ENCODE peak calls at places on chromosomes 16 and 17, in eight cellular contexts. One of them, this sample, is unnamed.

GRCh38 chr17:17493249-17493985 is 2.8 kb downstream of the RASD1 start:
- DNase-seq in SK-N-SH: no peak
- DNase-seq in PC-3: peak
- DNase-seq in hepatocyte: no peak
- DNase-seq in neural progenitor cell: peak
- DNase-seq in HCT116: no peak
- DNase-seq in GM23248: peak
- DNase-seq in GM23338: peak
- DNase-seq in this sample: no peak

GRCh38 chr17:36682804-36683203 is 81.4 kb downstream of the MRM1 start:
- DNase-seq in GM23248: no peak
- DNase-seq in HCT116: no peak
- DNase-seq in SK-N-SH: no peak
- DNase-seq in neural progenitor cell: no peak
- DNase-seq in GM23338: no peak
- DNase-seq in PC-3: no peak
- DNase-seq in hepatocyte: no peak
- DNase-seq in this sample: no peak

GRCh38 chr16:9134739-9135138 is 43.3 kb downstream of the HAPSTR1 start:
- DNase-seq in hepatocyte: peak
- DNase-seq in neural progenitor cell: peak
- DNase-seq in PC-3: peak
- DNase-seq in HCT116: peak
- DNase-seq in SK-N-SH: peak
- DNase-seq in GM23338: peak
- DNase-seq in GM23248: peak
- DNase-seq in this sample: peak

GRCh38 chr16:49362230-49362629 is 11.4 kb upstream of the C16orf78 start:
- DNase-seq in neural progenitor cell: peak
- DNase-seq in HCT116: no peak
- DNase-seq in hepatocyte: no peak
- DNase-seq in PC-3: no peak
- DNase-seq in GM23248: no peak
- DNase-seq in GM23338: peak
- DNase-seq in SK-N-SH: no peak
- DNase-seq in this sample: no peak

GRCh38 chr16:86590501-86591144 is 12.3 kb downstream of the FOXL1 start:
- DNase-seq in GM23248: peak
- DNase-seq in GM23338: no peak
- DNase-seq in PC-3: peak
- DNase-seq in neural progenitor cell: no peak
- DNase-seq in HCT116: no peak
- DNase-seq in hepatocyte: peak
- DNase-seq in SK-N-SH: no peak
- DNase-seq in this sample: no peak

GRCh38 chr16:10521681-10522274 is 58.6 kb downstream of the EMP2 start:
- DNase-seq in SK-N-SH: peak
- DNase-seq in HCT116: peak
- DNase-seq in neural progenitor cell: peak
- DNase-seq in GM23338: peak
- DNase-seq in GM23248: peak
- DNase-seq in hepatocyte: peak
- DNase-seq in PC-3: peak
- DNase-seq in this sample: peak

GRCh38 chr16:83952587-83952939 is 477 bp upstream of the OSGIN1 start:
- DNase-seq in GM23248: no peak
- DNase-seq in neural progenitor cell: no peak
- DNase-seq in hepatocyte: no peak
- DNase-seq in HCT116: peak
- DNase-seq in PC-3: peak
- DNase-seq in GM23338: no peak
- DNase-seq in SK-N-SH: no peak
- DNase-seq in this sample: no peak

GRCh38 chr17:68457168-68457538 is at the start of gene WIPI1:
- DNase-seq in neural progenitor cell: no peak
- DNase-seq in GM23338: no peak
- DNase-seq in SK-N-SH: no peak
- DNase-seq in PC-3: no peak
- DNase-seq in HCT116: no peak
- DNase-seq in hepatocyte: no peak
- DNase-seq in GM23248: no peak
- DNase-seq in this sample: peak

GRCh38 chr16:65200857-65201256 is 79.0 kb upstream of the CDH11 start:
- DNase-seq in GM23248: peak
- DNase-seq in hepatocyte: no peak
- DNase-seq in neural progenitor cell: no peak
- DNase-seq in GM23338: no peak
- DNase-seq in PC-3: no peak
- DNase-seq in SK-N-SH: no peak
- DNase-seq in HCT116: no peak
- DNase-seq in this sample: no peak

GRCh38 chr17:82235775-82236141 is 6.9 kb downstream of the SLC16A3 start:
- DNase-seq in GM23338: no peak
- DNase-seq in PC-3: no peak
- DNase-seq in SK-N-SH: no peak
- DNase-seq in HCT116: no peak
- DNase-seq in GM23248: no peak
- DNase-seq in neural progenitor cell: no peak
- DNase-seq in hepatocyte: peak
- DNase-seq in this sample: no peak

GRCh38 chr16:21233521-21234150 is at the start of gene ANKS4B:
- DNase-seq in SK-N-SH: no peak
- DNase-seq in GM23248: no peak
- DNase-seq in hepatocyte: peak
- DNase-seq in neural progenitor cell: no peak
- DNase-seq in GM23338: no peak
- DNase-seq in PC-3: no peak
- DNase-seq in HCT116: no peak
- DNase-seq in this sample: no peak
- H2AFZ ChIP-seq in SK-N-SH: no peak
- H2AFZ ChIP-seq in GM23248: no peak
- H2AFZ ChIP-seq in hepatocyte: no peak
- H2AFZ ChIP-seq in neural progenitor cell: no peak
- H2AFZ ChIP-seq in GM23338: no peak
- H2AFZ ChIP-seq in PC-3: no peak
- H2AFZ ChIP-seq in HCT116: no peak
- H2AFZ ChIP-seq in this sample: no peak

DNA sequence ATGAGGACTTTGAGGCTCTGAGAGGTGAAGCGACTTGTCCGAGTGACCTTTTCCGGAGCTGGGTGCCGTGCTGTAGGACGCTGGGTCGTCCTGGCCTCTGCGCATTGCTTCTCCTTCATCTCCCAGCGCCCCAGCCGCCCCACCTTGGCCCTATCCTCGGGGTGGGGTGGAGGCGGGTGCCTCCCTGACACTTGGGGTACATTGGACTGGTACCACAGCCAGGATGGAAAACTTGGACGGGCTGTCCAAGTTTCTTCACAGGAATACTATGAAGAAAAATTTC is 147.9 kb downstream of the SPECC1 start:
- DNase-seq in SK-N-SH: no peak
- DNase-seq in HCT116: no peak
- DNase-seq in hepatocyte: no peak
- DNase-seq in GM23248: no peak
- DNase-seq in PC-3: no peak
- DNase-seq in GM23338: no peak
- DNase-seq in neural progenitor cell: peak
- DNase-seq in this sample: no peak
- H3K4me3 ChIP-seq in SK-N-SH: peak
- H3K4me3 ChIP-seq in HCT116: peak
- H3K4me3 ChIP-seq in hepatocyte: peak
- H3K4me3 ChIP-seq in GM23248: peak
- H3K4me3 ChIP-seq in PC-3: peak
- H3K4me3 ChIP-seq in GM23338: peak
- H3K4me3 ChIP-seq in neural progenitor cell: peak
- H3K4me3 ChIP-seq in this sample: no peak

DNA sequence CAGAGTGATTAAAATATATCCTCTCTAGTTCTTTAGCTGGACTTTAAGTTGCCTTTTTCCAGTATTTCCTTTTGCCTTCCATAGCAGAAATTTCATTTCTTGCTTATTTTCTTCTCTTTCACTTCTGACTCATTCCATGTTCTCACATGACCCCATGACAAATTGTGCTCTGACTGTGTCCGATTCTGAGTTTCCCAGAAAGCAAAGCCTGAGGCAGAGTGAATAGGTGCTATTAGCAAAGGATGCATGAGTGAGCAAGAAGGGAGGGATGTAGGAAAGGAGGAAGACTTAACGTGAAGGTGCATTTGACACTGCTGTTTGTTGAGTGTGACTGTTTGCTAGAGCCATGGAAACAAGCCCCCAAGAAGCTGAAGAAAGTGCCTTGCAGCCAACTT is 82.6 kb upstream of the CNTNAP4 start:
- DNase-seq in hepatocyte: peak
- DNase-seq in SK-N-SH: no peak
- DNase-seq in HCT116: no peak
- DNase-seq in PC-3: no peak
- DNase-seq in neural progenitor cell: no peak
- DNase-seq in GM23248: peak
- DNase-seq in GM23338: no peak
- DNase-seq in this sample: no peak
- TF ChIP-seq EZH2phosphoT487 in hepatocyte: no peak
- TF ChIP-seq EZH2phosphoT487 in SK-N-SH: no peak
- TF ChIP-seq EZH2phosphoT487 in HCT116: no peak
- TF ChIP-seq EZH2phosphoT487 in PC-3: no peak
- TF ChIP-seq EZH2phosphoT487 in neural progenitor cell: no peak
- TF ChIP-seq EZH2phosphoT487 in GM23248: no peak
- TF ChIP-seq EZH2phosphoT487 in GM23338: no peak
- TF ChIP-seq EZH2phosphoT487 in this sample: no peak

GRCh38 chr17:27892542-27892865 is 661 bp downstream of the LYRM9 start:
- DNase-seq in neural progenitor cell: no peak
- DNase-seq in PC-3: no peak
- DNase-seq in SK-N-SH: no peak
- DNase-seq in GM23338: no peak
- DNase-seq in GM23248: no peak
- DNase-seq in HCT116: no peak
- DNase-seq in hepatocyte: no peak
- DNase-seq in this sample: no peak
- H2AFZ ChIP-seq in neural progenitor cell: no peak
- H2AFZ ChIP-seq in PC-3: peak
- H2AFZ ChIP-seq in SK-N-SH: peak
- H2AFZ ChIP-seq in GM23338: peak
- H2AFZ ChIP-seq in GM23248: peak
- H2AFZ ChIP-seq in HCT116: no peak
- H2AFZ ChIP-seq in hepatocyte: peak
- H2AFZ ChIP-seq in this sample: peak

GRCh38 chr17:50196036-50196435 is 5.4 kb downstream of the COL1A1 start:
- DNase-seq in SK-N-SH: no peak
- DNase-seq in neural progenitor cell: no peak
- DNase-seq in PC-3: no peak
- DNase-seq in hepatocyte: no peak
- DNase-seq in HCT116: no peak
- DNase-seq in GM23338: no peak
- DNase-seq in GM23248: peak
- DNase-seq in this sample: no peak
- H3K4me3 ChIP-seq in SK-N-SH: no peak
- H3K4me3 ChIP-seq in neural progenitor cell: no peak
- H3K4me3 ChIP-seq in PC-3: no peak
- H3K4me3 ChIP-seq in hepatocyte: no peak
- H3K4me3 ChIP-seq in HCT116: no peak
- H3K4me3 ChIP-seq in GM23338: no peak
- H3K4me3 ChIP-seq in GM23248: peak
- H3K4me3 ChIP-seq in this sample: no peak

DNA sequence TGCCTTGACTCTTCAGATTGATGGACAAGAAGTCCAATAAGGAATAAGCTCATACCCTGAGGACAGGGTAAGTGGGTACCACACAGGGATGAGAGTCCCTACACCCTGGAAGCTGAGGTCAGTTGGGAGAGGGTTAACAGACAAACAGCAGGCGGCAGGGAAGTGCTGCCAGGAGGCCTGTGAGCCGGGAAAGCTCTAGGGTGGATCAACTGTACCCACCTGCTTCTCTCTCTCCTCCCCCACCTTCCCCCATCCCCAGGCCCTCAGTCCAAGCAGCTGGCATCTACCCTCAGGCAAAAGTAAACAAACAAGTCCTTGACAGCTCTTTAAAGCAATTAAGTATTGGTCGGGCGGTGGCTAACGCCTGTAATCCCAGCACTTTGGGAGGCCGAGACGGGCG is 20.7 kb upstream of the MYLK3 start:
- DNase-seq in hepatocyte: peak
- DNase-seq in GM23338: no peak
- DNase-seq in HCT116: no peak
- DNase-seq in SK-N-SH: no peak
- DNase-seq in neural progenitor cell: no peak
- DNase-seq in GM23248: no peak
- DNase-seq in PC-3: no peak
- DNase-seq in this sample: no peak
- TF ChIP-seq EZH2phosphoT487 in hepatocyte: no peak
- TF ChIP-seq EZH2phosphoT487 in GM23338: no peak
- TF ChIP-seq EZH2phosphoT487 in HCT116: no peak
- TF ChIP-seq EZH2phosphoT487 in SK-N-SH: no peak
- TF ChIP-seq EZH2phosphoT487 in neural progenitor cell: no peak
- TF ChIP-seq EZH2phosphoT487 in GM23248: no peak
- TF ChIP-seq EZH2phosphoT487 in PC-3: no peak
- TF ChIP-seq EZH2phosphoT487 in this sample: no peak

DNA sequence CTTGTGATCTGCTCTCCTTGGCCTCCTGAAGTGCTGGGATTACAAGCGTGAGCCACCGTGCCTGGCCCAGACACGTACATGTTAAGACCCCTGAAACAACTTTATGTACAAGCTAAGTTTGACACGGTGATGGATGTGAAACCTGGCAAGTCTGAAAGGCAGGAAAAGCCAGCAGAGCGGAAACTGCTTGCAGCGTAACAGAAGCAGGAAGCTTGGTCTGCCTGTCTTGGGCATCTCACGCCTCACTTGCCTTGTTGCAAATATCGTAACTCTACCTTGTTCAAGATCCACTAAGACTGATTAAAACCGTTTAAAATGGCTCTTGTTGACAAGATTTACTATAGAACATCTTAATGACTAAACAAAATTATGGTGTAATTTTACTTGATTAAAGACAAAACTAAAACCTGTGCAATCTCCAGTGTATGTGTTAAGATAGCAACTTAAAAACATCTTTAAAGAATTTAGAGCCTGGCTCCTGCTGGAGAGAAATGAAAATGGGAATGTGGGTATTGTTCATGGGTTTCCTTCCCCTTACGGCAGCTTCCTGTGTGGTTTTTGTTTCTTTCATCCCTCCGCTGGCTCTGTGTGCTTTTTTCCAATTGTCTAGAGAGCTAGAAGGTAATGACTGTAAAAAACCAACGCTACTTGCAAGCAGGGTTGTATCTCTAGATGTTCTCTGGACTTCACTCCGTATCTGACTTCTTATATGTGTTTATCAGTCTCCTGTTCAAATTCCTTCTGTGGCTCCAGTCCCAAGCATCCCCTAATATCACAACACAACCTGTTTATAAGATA is 477.6 kb downstream of the XYLT1 start:
- DNase-seq in HCT116: no peak
- DNase-seq in PC-3: no peak
- DNase-seq in GM23248: no peak
- DNase-seq in hepatocyte: no peak
- DNase-seq in GM23338: no peak
- DNase-seq in neural progenitor cell: peak
- DNase-seq in SK-N-SH: no peak
- DNase-seq in this sample: peak
- H2AFZ ChIP-seq in HCT116: no peak
- H2AFZ ChIP-seq in PC-3: no peak
- H2AFZ ChIP-seq in GM23248: no peak
- H2AFZ ChIP-seq in hepatocyte: no peak
- H2AFZ ChIP-seq in GM23338: peak
- H2AFZ ChIP-seq in neural progenitor cell: peak
- H2AFZ ChIP-seq in SK-N-SH: no peak
- H2AFZ ChIP-seq in this sample: peak

GRCh38 chr17:43027091-43028032 is 2.3 kb downstream of the RND2 start:
- DNase-seq in hepatocyte: no peak
- DNase-seq in SK-N-SH: no peak
- DNase-seq in HCT116: no peak
- DNase-seq in neural progenitor cell: no peak
- DNase-seq in GM23248: no peak
- DNase-seq in PC-3: no peak
- DNase-seq in GM23338: peak
- DNase-seq in this sample: no peak
- H3K4me3 ChIP-seq in hepatocyte: no peak
- H3K4me3 ChIP-seq in SK-N-SH: no peak
- H3K4me3 ChIP-seq in HCT116: no peak
- H3K4me3 ChIP-seq in neural progenitor cell: no peak
- H3K4me3 ChIP-seq in GM23248: no peak
- H3K4me3 ChIP-seq in PC-3: no peak
- H3K4me3 ChIP-seq in GM23338: peak
- H3K4me3 ChIP-seq in this sample: no peak